ENCODE peak calls at places on chromosomes 13 and 19, in eight cellular contexts. One of them, this sample, is unnamed.

GRCh38 chr19:4375620-4376228 is 24.6 kb downstream of the SH3GL1 start:
- DNase-seq in CD4-positive, alpha-beta T cell: no peak
- DNase-seq in left ventricle myocardium inferior: no peak
- DNase-seq in tibial nerve: no peak
- DNase-seq in cardiac muscle cell: no peak
- DNase-seq in ovary: no peak
- DNase-seq in astrocyte: peak; percentile 69
- DNase-seq in left lung: no peak
- DNase-seq in this sample: no peak

GRCh38 chr13:77470986-77471385 is 64.5 kb upstream of the SCEL start:
- DNase-seq in tibial nerve: peak; percentile 34
- DNase-seq in left lung: no peak
- DNase-seq in astrocyte: no peak
- DNase-seq in left ventricle myocardium inferior: no peak
- DNase-seq in CD4-positive, alpha-beta T cell: no peak
- DNase-seq in cardiac muscle cell: no peak
- DNase-seq in ovary: no peak
- DNase-seq in this sample: no peak

GRCh38 chr13:24304620-24305019 is 4.8 kb upstream of the C1QTNF9 start:
- DNase-seq in tibial nerve: no peak
- DNase-seq in left ventricle myocardium inferior: no peak
- DNase-seq in ovary: no peak
- DNase-seq in left lung: no peak
- DNase-seq in astrocyte: no peak
- DNase-seq in cardiac muscle cell: no peak
- DNase-seq in CD4-positive, alpha-beta T cell: no peak
- DNase-seq in this sample: no peak

GRCh38 chr19:33267706-33268105 is 34.6 kb downstream of the CEBPA start:
- DNase-seq in ovary: no peak
- DNase-seq in cardiac muscle cell: no peak
- DNase-seq in astrocyte: no peak
- DNase-seq in tibial nerve: no peak
- DNase-seq in CD4-positive, alpha-beta T cell: no peak
- DNase-seq in left lung: peak; percentile 76
- DNase-seq in left ventricle myocardium inferior: no peak
- DNase-seq in this sample: no peak

GRCh38 chr13:114002771-114003321 is 29.0 kb upstream of the C13orf46 start:
- DNase-seq in cardiac muscle cell: no peak
- DNase-seq in ovary: no peak
- DNase-seq in left lung: peak; percentile 67
- DNase-seq in tibial nerve: no peak
- DNase-seq in astrocyte: no peak
- DNase-seq in left ventricle myocardium inferior: peak; percentile 10
- DNase-seq in CD4-positive, alpha-beta T cell: no peak
- DNase-seq in this sample: no peak

GRCh38 chr13:23159205-23159586 is 21.6 kb upstream of the SGCG start:
- DNase-seq in tibial nerve: peak; percentile 49
- DNase-seq in CD4-positive, alpha-beta T cell: no peak
- DNase-seq in left lung: no peak
- DNase-seq in ovary: no peak
- DNase-seq in cardiac muscle cell: peak; percentile 66
- DNase-seq in left ventricle myocardium inferior: peak; percentile 33
- DNase-seq in astrocyte: peak; percentile 2
- DNase-seq in this sample: no peak

GRCh38 chr19:42185281-42185680 is 32.2 kb downstream of the DEDD2 start:
- DNase-seq in ovary: no peak
- DNase-seq in cardiac muscle cell: no peak
- DNase-seq in CD4-positive, alpha-beta T cell: no peak
- DNase-seq in left ventricle myocardium inferior: no peak
- DNase-seq in astrocyte: peak; percentile 22
- DNase-seq in left lung: no peak
- DNase-seq in tibial nerve: no peak
- DNase-seq in this sample: no peak

GRCh38 chr13:28031929-28032328 is 43.4 kb upstream of the URAD start:
- DNase-seq in tibial nerve: no peak
- DNase-seq in left lung: no peak
- DNase-seq in astrocyte: no peak
- DNase-seq in ovary: no peak
- DNase-seq in left ventricle myocardium inferior: no peak
- DNase-seq in CD4-positive, alpha-beta T cell: no peak
- DNase-seq in cardiac muscle cell: no peak
- DNase-seq in this sample: no peak

GRCh38 chr13:39297664-39298171 is 259.5 kb downstream of the NHLRC3 start:
- DNase-seq in left lung: no peak
- DNase-seq in astrocyte: peak; percentile 15
- DNase-seq in CD4-positive, alpha-beta T cell: no peak
- DNase-seq in tibial nerve: no peak
- DNase-seq in ovary: no peak
- DNase-seq in cardiac muscle cell: no peak
- DNase-seq in left ventricle myocardium inferior: no peak
- DNase-seq in this sample: no peak

GRCh38 chr13:44333950-44334675 is 39.5 kb upstream of the SERP2 start:
- DNase-seq in cardiac muscle cell: no peak
- DNase-seq in CD4-positive, alpha-beta T cell: no peak
- DNase-seq in left ventricle myocardium inferior: no peak
- DNase-seq in tibial nerve: no peak
- DNase-seq in astrocyte: no peak
- DNase-seq in left lung: no peak
- DNase-seq in ovary: no peak
- DNase-seq in this sample: no peak

GRCh38 chr13:45623516-45624090 is 8.1 kb upstream of the ERICH6B start:
- DNase-seq in CD4-positive, alpha-beta T cell: no peak
- DNase-seq in ovary: no peak
- DNase-seq in astrocyte: no peak
- DNase-seq in left lung: no peak
- DNase-seq in cardiac muscle cell: peak; percentile 37
- DNase-seq in tibial nerve: no peak
- DNase-seq in left ventricle myocardium inferior: no peak
- DNase-seq in this sample: peak; percentile 47

GRCh38 chr13:46586766-46587509 is 34.0 kb downstream of the LRCH1 start:
- DNase-seq in left ventricle myocardium inferior: no peak
- DNase-seq in astrocyte: peak; percentile 64
- DNase-seq in left lung: no peak
- DNase-seq in tibial nerve: no peak
- DNase-seq in ovary: no peak
- DNase-seq in cardiac muscle cell: no peak
- DNase-seq in CD4-positive, alpha-beta T cell: no peak
- DNase-seq in this sample: no peak

GRCh38 chr19:18939922-18940775 is 868 bp downstream of the HOMER3 start:
- DNase-seq in tibial nerve: peak; percentile 27
- DNase-seq in ovary: peak; percentile 76
- DNase-seq in cardiac muscle cell: peak; percentile 47
- DNase-seq in left lung: peak; percentile 85
- DNase-seq in CD4-positive, alpha-beta T cell: no peak
- DNase-seq in astrocyte: peak; percentile 26
- DNase-seq in left ventricle myocardium inferior: peak; percentile 46
- DNase-seq in this sample: peak; percentile 84

GRCh38 chr13:51241720-51242119 is 19.5 kb downstream of the FAM124A start:
- DNase-seq in tibial nerve: no peak
- DNase-seq in CD4-positive, alpha-beta T cell: no peak
- DNase-seq in left ventricle myocardium inferior: no peak
- DNase-seq in cardiac muscle cell: no peak
- DNase-seq in ovary: no peak
- DNase-seq in astrocyte: no peak
- DNase-seq in left lung: no peak
- DNase-seq in this sample: no peak

GRCh38 chr13:100508391-100508790 is 80.2 kb downstream of the GGACT start:
- DNase-seq in astrocyte: no peak
- DNase-seq in left lung: no peak
- DNase-seq in tibial nerve: no peak
- DNase-seq in left ventricle myocardium inferior: no peak
- DNase-seq in CD4-positive, alpha-beta T cell: no peak
- DNase-seq in cardiac muscle cell: no peak
- DNase-seq in ovary: no peak
- DNase-seq in this sample: no peak

GRCh38 chr13:42272115-42272756 is at the start of gene AKAP11:
- DNase-seq in tibial nerve: peak; percentile 26
- DNase-seq in left ventricle myocardium inferior: peak; percentile 44
- DNase-seq in ovary: no peak
- DNase-seq in CD4-positive, alpha-beta T cell: peak; percentile 27
- DNase-seq in left lung: peak; percentile 88
- DNase-seq in astrocyte: peak; percentile 47
- DNase-seq in cardiac muscle cell: peak; percentile 82
- DNase-seq in this sample: peak; percentile 44

GRCh38 chr13:26742691-26743358 is 17.8 kb downstream of the GPR12 start:
- DNase-seq in cardiac muscle cell: no peak
- DNase-seq in CD4-positive, alpha-beta T cell: no peak
- DNase-seq in astrocyte: no peak
- DNase-seq in left ventricle myocardium inferior: no peak
- DNase-seq in left lung: peak; percentile 75
- DNase-seq in ovary: no peak
- DNase-seq in tibial nerve: no peak
- DNase-seq in this sample: no peak

GRCh38 chr19:42571136-42571535 is 23.6 kb downstream of the CEACAM8 start:
- DNase-seq in astrocyte: no peak
- DNase-seq in ovary: no peak
- DNase-seq in left ventricle myocardium inferior: no peak
- DNase-seq in CD4-positive, alpha-beta T cell: no peak
- DNase-seq in left lung: no peak
- DNase-seq in tibial nerve: no peak
- DNase-seq in cardiac muscle cell: no peak
- DNase-seq in this sample: no peak

GRCh38 chr13:97257228-97257755 is 35.2 kb downstream of the MBNL2 start:
- DNase-seq in left ventricle myocardium inferior: no peak
- DNase-seq in astrocyte: no peak
- DNase-seq in cardiac muscle cell: no peak
- DNase-seq in ovary: no peak
- DNase-seq in CD4-positive, alpha-beta T cell: no peak
- DNase-seq in tibial nerve: no peak
- DNase-seq in left lung: no peak
- DNase-seq in this sample: no peak

GRCh38 chr19:53102701-53103140 is 501 bp downstream of the ZNF160 start:
- DNase-seq in astrocyte: peak; percentile 10
- DNase-seq in left lung: peak; percentile 82
- DNase-seq in ovary: peak; percentile 57
- DNase-seq in CD4-positive, alpha-beta T cell: peak; percentile 15
- DNase-seq in left ventricle myocardium inferior: peak; percentile 40
- DNase-seq in cardiac muscle cell: peak; percentile 61
- DNase-seq in tibial nerve: no peak
- DNase-seq in this sample: peak; percentile 20
- H3K27ac ChIP-seq in astrocyte: peak overlapping the region; percentile 90
- H3K27ac ChIP-seq in left lung: peak overlapping the region; percentile 89
- H3K27ac ChIP-seq in ovary: peak overlapping the region; percentile 60
- H3K27ac ChIP-seq in CD4-positive, alpha-beta T cell: peak overlapping the region; percentile 85
- H3K27ac ChIP-seq in left ventricle myocardium inferior: peak overlapping the region; percentile 97
- H3K27ac ChIP-seq in cardiac muscle cell: peak overlapping the region; percentile 36
- H3K27ac ChIP-seq in tibial nerve: peak overlapping the region; percentile 93
- H3K27ac ChIP-seq in this sample: peak overlapping the region; percentile 87

DNA sequence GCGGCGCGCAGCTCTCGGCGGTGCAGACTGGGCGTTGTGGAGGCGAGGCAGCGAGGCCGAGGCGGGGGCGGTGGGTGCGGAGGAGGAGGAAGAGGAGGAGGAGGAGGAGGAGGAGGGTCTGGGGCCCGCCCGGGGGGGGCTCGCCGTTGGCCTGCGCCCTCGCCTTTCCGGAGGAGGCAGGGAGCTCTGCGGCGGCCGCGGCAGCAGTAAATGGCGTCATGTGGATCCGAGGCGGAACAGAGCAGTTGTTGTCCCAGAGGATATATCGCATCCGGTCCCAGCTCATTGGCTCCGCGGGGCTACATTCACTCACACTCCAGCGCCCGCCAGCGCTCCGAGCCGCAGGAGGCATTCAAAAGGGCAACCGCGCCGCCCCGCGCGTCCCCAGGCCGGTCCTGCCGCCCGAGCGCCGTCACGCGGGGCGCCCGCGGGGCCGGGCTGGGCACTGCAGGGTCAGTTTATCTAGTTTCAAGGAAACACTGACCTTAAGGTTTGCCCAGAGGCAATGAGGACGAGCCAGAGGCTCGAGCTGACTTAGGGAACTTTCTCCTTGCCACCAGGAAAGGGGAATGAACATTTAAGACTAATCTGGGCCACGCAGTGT is at the start of gene SPRY2:
- DNase-seq in left ventricle myocardium inferior: peak; percentile 94
- DNase-seq in ovary: peak; percentile 90
- DNase-seq in tibial nerve: peak; percentile 91
- DNase-seq in CD4-positive, alpha-beta T cell: no peak
- DNase-seq in cardiac muscle cell: peak; percentile 97
- DNase-seq in left lung: peak; percentile 95
- DNase-seq in astrocyte: peak; percentile 95
- DNase-seq in this sample: peak; percentile 85
- TF ChIP-seq CTCF in left ventricle myocardium inferior: peak; percentile 46
- TF ChIP-seq CTCF in ovary: no peak
- TF ChIP-seq CTCF in tibial nerve: no peak
- TF ChIP-seq CTCF in CD4-positive, alpha-beta T cell: no peak
- TF ChIP-seq CTCF in cardiac muscle cell: no peak
- TF ChIP-seq CTCF in left lung: peak; percentile 27
- TF ChIP-seq CTCF in astrocyte: no peak
- TF ChIP-seq CTCF in this sample: no peak

DNA sequence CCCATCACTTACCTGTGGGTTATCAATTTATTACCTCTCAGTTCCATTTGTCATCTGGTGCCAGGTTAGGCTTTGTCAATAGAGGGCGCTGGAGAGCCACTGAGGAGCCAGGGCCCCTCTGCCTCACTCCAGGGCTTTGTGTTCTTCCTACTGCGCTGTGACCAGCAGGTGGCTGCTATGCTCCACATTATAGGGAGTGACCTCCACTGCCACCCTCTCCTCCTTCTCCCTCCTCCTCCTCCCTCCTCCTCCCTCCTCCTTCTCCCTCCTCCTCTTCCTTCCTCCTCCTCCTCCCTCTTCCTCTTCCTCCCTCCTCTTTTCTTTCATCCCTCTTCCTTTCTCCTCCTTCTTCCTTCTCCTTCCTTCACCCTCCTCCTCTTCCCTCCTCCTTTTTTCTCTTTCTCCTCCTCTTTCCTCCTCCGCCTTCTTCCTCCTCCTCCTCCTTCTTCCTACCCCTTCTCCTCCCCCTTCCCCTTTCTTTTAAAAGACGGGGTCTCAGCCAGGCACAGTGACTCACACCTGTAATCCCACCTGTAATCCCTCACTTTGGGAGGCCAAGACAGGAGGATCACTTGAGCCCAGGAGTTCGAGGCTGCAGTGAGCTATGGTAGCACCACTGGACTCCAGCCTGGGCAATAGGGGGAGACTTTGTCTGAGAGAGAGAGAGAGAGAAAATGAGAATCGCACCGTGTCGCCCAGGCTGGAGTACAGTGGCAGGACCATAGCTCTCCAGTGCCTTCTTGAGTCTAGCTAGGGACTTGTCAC is 10.3 kb upstream of the ZBTB32 start:
- DNase-seq in CD4-positive, alpha-beta T cell: peak; percentile 86
- DNase-seq in left ventricle myocardium inferior: peak; percentile 82
- DNase-seq in cardiac muscle cell: peak; percentile 93
- DNase-seq in left lung: peak; percentile 87
- DNase-seq in ovary: peak; percentile 86
- DNase-seq in astrocyte: peak; percentile 48
- DNase-seq in tibial nerve: peak; percentile 91
- DNase-seq in this sample: peak; percentile 86
- H3K27ac ChIP-seq in CD4-positive, alpha-beta T cell: no peak overlapping the region
- H3K27ac ChIP-seq in left ventricle myocardium inferior: peak overlapping the region; percentile 12
- H3K27ac ChIP-seq in cardiac muscle cell: no peak overlapping the region
- H3K27ac ChIP-seq in left lung: peak overlapping the region; percentile 23
- H3K27ac ChIP-seq in ovary: no peak overlapping the region
- H3K27ac ChIP-seq in astrocyte: no peak overlapping the region
- H3K27ac ChIP-seq in tibial nerve: no peak overlapping the region
- H3K27ac ChIP-seq in this sample: no peak overlapping the region

DNA sequence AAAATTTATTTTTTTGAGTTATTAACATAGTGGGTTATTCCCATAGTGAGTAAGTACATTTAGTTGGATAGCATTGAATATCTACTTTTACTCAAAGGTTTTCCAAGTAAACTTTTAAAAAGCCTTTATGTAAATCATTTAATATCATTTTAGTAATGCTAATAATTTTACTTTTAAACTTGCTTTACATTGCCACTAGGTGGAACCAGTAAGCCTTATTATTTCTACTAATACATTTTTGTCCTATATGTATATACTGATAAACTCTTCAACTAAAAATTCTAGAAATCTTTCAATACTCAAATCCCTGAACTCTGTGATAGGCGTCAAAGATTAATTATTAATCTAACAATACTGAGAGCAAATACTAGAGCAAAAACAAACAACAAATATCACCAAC is 1709.2 kb upstream of the PCDH20 start:
- DNase-seq in CD4-positive, alpha-beta T cell: no peak
- DNase-seq in astrocyte: peak; percentile 10
- DNase-seq in ovary: no peak
- DNase-seq in cardiac muscle cell: peak; percentile 23
- DNase-seq in tibial nerve: no peak
- DNase-seq in left lung: no peak
- DNase-seq in left ventricle myocardium inferior: no peak
- DNase-seq in this sample: no peak
- TF ChIP-seq CTCF in CD4-positive, alpha-beta T cell: no peak
- TF ChIP-seq CTCF in astrocyte: peak; percentile 27
- TF ChIP-seq CTCF in ovary: no peak
- TF ChIP-seq CTCF in cardiac muscle cell: peak; percentile 42
- TF ChIP-seq CTCF in tibial nerve: no peak
- TF ChIP-seq CTCF in left lung: no peak
- TF ChIP-seq CTCF in left ventricle myocardium inferior: peak; percentile 26
- TF ChIP-seq CTCF in this sample: peak; percentile 46

This sample was measured in RWPE1.